ENCODE peak calls at places on chromosomes 6 and 20, in nine cellular contexts. One of them, this sample, is unnamed.

GRCh38 chr6:82251942-82252341 is 4.4 kb upstream of the IBTK start:
- DNase-seq in lung: no peak
- DNase-seq in neural crest cell: no peak
- DNase-seq in neuronal stem cell: no peak
- DNase-seq in anterior cingulate cortex: no peak
- DNase-seq in stimulated activated CD8-positive, alpha-beta memory T cell treated with anti-CD3 and anti-CD28 coated beads, Interleukin-15, amount 100 ng/mL, for 4 hours: no peak
- DNase-seq in endothelial cell of umbilical vein: peak
- DNase-seq in omental fat pad: no peak
- DNase-seq in non-pigmented ciliary epithelial cell: no peak
- DNase-seq in this sample: peak

GRCh38 chr6:111985202-111985731 is 68.6 kb upstream of the CCN6 start:
- DNase-seq in anterior cingulate cortex: no peak
- DNase-seq in stimulated activated CD8-positive, alpha-beta memory T cell treated with anti-CD3 and anti-CD28 coated beads, Interleukin-15, amount 100 ng/mL, for 4 hours: peak
- DNase-seq in non-pigmented ciliary epithelial cell: peak
- DNase-seq in neural crest cell: no peak
- DNase-seq in lung: peak
- DNase-seq in endothelial cell of umbilical vein: peak
- DNase-seq in omental fat pad: no peak
- DNase-seq in neuronal stem cell: no peak
- DNase-seq in this sample: peak

GRCh38 chr6:90098025-90098474 is 198.6 kb downstream of the BACH2 start:
- DNase-seq in neural crest cell: no peak
- DNase-seq in omental fat pad: peak
- DNase-seq in stimulated activated CD8-positive, alpha-beta memory T cell treated with anti-CD3 and anti-CD28 coated beads, Interleukin-15, amount 100 ng/mL, for 4 hours: no peak
- DNase-seq in anterior cingulate cortex: peak
- DNase-seq in lung: peak
- DNase-seq in endothelial cell of umbilical vein: peak
- DNase-seq in non-pigmented ciliary epithelial cell: peak
- DNase-seq in neuronal stem cell: no peak
- DNase-seq in this sample: peak

GRCh38 chr6:44428682-44429081 is 41.2 kb downstream of the CDC5L start:
- DNase-seq in neural crest cell: no peak
- DNase-seq in neuronal stem cell: no peak
- DNase-seq in non-pigmented ciliary epithelial cell: no peak
- DNase-seq in omental fat pad: no peak
- DNase-seq in stimulated activated CD8-positive, alpha-beta memory T cell treated with anti-CD3 and anti-CD28 coated beads, Interleukin-15, amount 100 ng/mL, for 4 hours: no peak
- DNase-seq in endothelial cell of umbilical vein: no peak
- DNase-seq in anterior cingulate cortex: no peak
- DNase-seq in lung: no peak
- DNase-seq in this sample: no peak

GRCh38 chr20:39271205-39271604 is 309.1 kb downstream of the DHX35 start:
- DNase-seq in endothelial cell of umbilical vein: no peak
- DNase-seq in non-pigmented ciliary epithelial cell: no peak
- DNase-seq in lung: no peak
- DNase-seq in omental fat pad: no peak
- DNase-seq in neural crest cell: no peak
- DNase-seq in anterior cingulate cortex: no peak
- DNase-seq in neuronal stem cell: no peak
- DNase-seq in stimulated activated CD8-positive, alpha-beta memory T cell treated with anti-CD3 and anti-CD28 coated beads, Interleukin-15, amount 100 ng/mL, for 4 hours: no peak
- DNase-seq in this sample: no peak

GRCh38 chr20:47205577-47206123 is 150.8 kb downstream of the ZMYND8 start:
- DNase-seq in endothelial cell of umbilical vein: peak
- DNase-seq in neuronal stem cell: peak
- DNase-seq in anterior cingulate cortex: no peak
- DNase-seq in lung: peak
- DNase-seq in neural crest cell: peak
- DNase-seq in omental fat pad: no peak
- DNase-seq in non-pigmented ciliary epithelial cell: peak
- DNase-seq in stimulated activated CD8-positive, alpha-beta memory T cell treated with anti-CD3 and anti-CD28 coated beads, Interleukin-15, amount 100 ng/mL, for 4 hours: peak
- DNase-seq in this sample: peak

GRCh38 chr20:57934007-57934805 is 224.4 kb upstream of the PMEPA1 start:
- DNase-seq in non-pigmented ciliary epithelial cell: no peak
- DNase-seq in endothelial cell of umbilical vein: no peak
- DNase-seq in neuronal stem cell: no peak
- DNase-seq in anterior cingulate cortex: no peak
- DNase-seq in lung: no peak
- DNase-seq in stimulated activated CD8-positive, alpha-beta memory T cell treated with anti-CD3 and anti-CD28 coated beads, Interleukin-15, amount 100 ng/mL, for 4 hours: no peak
- DNase-seq in neural crest cell: no peak
- DNase-seq in omental fat pad: no peak
- DNase-seq in this sample: no peak

GRCh38 chr20:5821627-5822215 is 71.5 kb downstream of the SHLD1 start:
- DNase-seq in anterior cingulate cortex: no peak
- DNase-seq in endothelial cell of umbilical vein: no peak
- DNase-seq in lung: no peak
- DNase-seq in non-pigmented ciliary epithelial cell: no peak
- DNase-seq in neural crest cell: no peak
- DNase-seq in omental fat pad: no peak
- DNase-seq in stimulated activated CD8-positive, alpha-beta memory T cell treated with anti-CD3 and anti-CD28 coated beads, Interleukin-15, amount 100 ng/mL, for 4 hours: no peak
- DNase-seq in neuronal stem cell: no peak
- DNase-seq in this sample: no peak

GRCh38 chr6:113083947-113084346 is 736.8 kb downstream of the RFPL4B start:
- DNase-seq in omental fat pad: no peak
- DNase-seq in lung: no peak
- DNase-seq in neuronal stem cell: no peak
- DNase-seq in anterior cingulate cortex: no peak
- DNase-seq in endothelial cell of umbilical vein: no peak
- DNase-seq in non-pigmented ciliary epithelial cell: no peak
- DNase-seq in neural crest cell: no peak
- DNase-seq in stimulated activated CD8-positive, alpha-beta memory T cell treated with anti-CD3 and anti-CD28 coated beads, Interleukin-15, amount 100 ng/mL, for 4 hours: no peak
- DNase-seq in this sample: no peak

GRCh38 chr6:104705095-104705707 is 154.5 kb downstream of the HACE1 start:
- DNase-seq in lung: no peak
- DNase-seq in neuronal stem cell: no peak
- DNase-seq in neural crest cell: no peak
- DNase-seq in anterior cingulate cortex: peak
- DNase-seq in endothelial cell of umbilical vein: peak
- DNase-seq in omental fat pad: no peak
- DNase-seq in non-pigmented ciliary epithelial cell: peak
- DNase-seq in stimulated activated CD8-positive, alpha-beta memory T cell treated with anti-CD3 and anti-CD28 coated beads, Interleukin-15, amount 100 ng/mL, for 4 hours: no peak
- DNase-seq in this sample: no peak

GRCh38 chr6:105832358-105832757 is 253.8 kb upstream of the PRDM1 start:
- DNase-seq in stimulated activated CD8-positive, alpha-beta memory T cell treated with anti-CD3 and anti-CD28 coated beads, Interleukin-15, amount 100 ng/mL, for 4 hours: no peak
- DNase-seq in endothelial cell of umbilical vein: no peak
- DNase-seq in omental fat pad: no peak
- DNase-seq in neural crest cell: no peak
- DNase-seq in neuronal stem cell: no peak
- DNase-seq in lung: no peak
- DNase-seq in non-pigmented ciliary epithelial cell: no peak
- DNase-seq in anterior cingulate cortex: no peak
- DNase-seq in this sample: no peak

GRCh38 chr6:149648148-149649145 is at the start of gene KATNA1:
- DNase-seq in endothelial cell of umbilical vein: peak
- DNase-seq in lung: peak
- DNase-seq in stimulated activated CD8-positive, alpha-beta memory T cell treated with anti-CD3 and anti-CD28 coated beads, Interleukin-15, amount 100 ng/mL, for 4 hours: peak
- DNase-seq in neural crest cell: peak
- DNase-seq in non-pigmented ciliary epithelial cell: peak
- DNase-seq in neuronal stem cell: peak
- DNase-seq in anterior cingulate cortex: peak
- DNase-seq in omental fat pad: peak
- DNase-seq in this sample: no peak

GRCh38 chr20:35837577-35838195 is 65.9 kb downstream of the PHF20 start:
- DNase-seq in omental fat pad: no peak
- DNase-seq in neuronal stem cell: no peak
- DNase-seq in non-pigmented ciliary epithelial cell: no peak
- DNase-seq in stimulated activated CD8-positive, alpha-beta memory T cell treated with anti-CD3 and anti-CD28 coated beads, Interleukin-15, amount 100 ng/mL, for 4 hours: no peak
- DNase-seq in neural crest cell: no peak
- DNase-seq in endothelial cell of umbilical vein: no peak
- DNase-seq in lung: no peak
- DNase-seq in anterior cingulate cortex: no peak
- DNase-seq in this sample: no peak

GRCh38 chr6:143822584-143823024 is 20.5 kb upstream of the LTV1 start:
- DNase-seq in endothelial cell of umbilical vein: peak
- DNase-seq in non-pigmented ciliary epithelial cell: peak
- DNase-seq in anterior cingulate cortex: no peak
- DNase-seq in stimulated activated CD8-positive, alpha-beta memory T cell treated with anti-CD3 and anti-CD28 coated beads, Interleukin-15, amount 100 ng/mL, for 4 hours: no peak
- DNase-seq in lung: no peak
- DNase-seq in neural crest cell: no peak
- DNase-seq in neuronal stem cell: no peak
- DNase-seq in omental fat pad: no peak
- DNase-seq in this sample: no peak

GRCh38 chr6:116386581-116387299 is 16.0 kb downstream of the DSE start:
- DNase-seq in omental fat pad: no peak
- DNase-seq in endothelial cell of umbilical vein: peak
- DNase-seq in stimulated activated CD8-positive, alpha-beta memory T cell treated with anti-CD3 and anti-CD28 coated beads, Interleukin-15, amount 100 ng/mL, for 4 hours: no peak
- DNase-seq in lung: no peak
- DNase-seq in anterior cingulate cortex: no peak
- DNase-seq in neural crest cell: no peak
- DNase-seq in neuronal stem cell: no peak
- DNase-seq in non-pigmented ciliary epithelial cell: no peak
- DNase-seq in this sample: no peak

GRCh38 chr20:5171074-5171789 is 44.4 kb downstream of the CDS2 start:
- DNase-seq in anterior cingulate cortex: no peak
- DNase-seq in non-pigmented ciliary epithelial cell: no peak
- DNase-seq in endothelial cell of umbilical vein: no peak
- DNase-seq in lung: no peak
- DNase-seq in stimulated activated CD8-positive, alpha-beta memory T cell treated with anti-CD3 and anti-CD28 coated beads, Interleukin-15, amount 100 ng/mL, for 4 hours: no peak
- DNase-seq in neural crest cell: no peak
- DNase-seq in omental fat pad: no peak
- DNase-seq in neuronal stem cell: peak
- DNase-seq in this sample: no peak

GRCh38 chr6:125597411-125598253 is 151.8 kb upstream of the HEY2 start:
- DNase-seq in stimulated activated CD8-positive, alpha-beta memory T cell treated with anti-CD3 and anti-CD28 coated beads, Interleukin-15, amount 100 ng/mL, for 4 hours: no peak
- DNase-seq in neuronal stem cell: no peak
- DNase-seq in non-pigmented ciliary epithelial cell: no peak
- DNase-seq in lung: peak
- DNase-seq in omental fat pad: no peak
- DNase-seq in anterior cingulate cortex: no peak
- DNase-seq in neural crest cell: no peak
- DNase-seq in endothelial cell of umbilical vein: no peak
- DNase-seq in this sample: no peak

GRCh38 chr20:53034899-53035298 is 62.7 kb downstream of the TSHZ2 start:
- DNase-seq in endothelial cell of umbilical vein: no peak
- DNase-seq in neural crest cell: no peak
- DNase-seq in neuronal stem cell: no peak
- DNase-seq in stimulated activated CD8-positive, alpha-beta memory T cell treated with anti-CD3 and anti-CD28 coated beads, Interleukin-15, amount 100 ng/mL, for 4 hours: no peak
- DNase-seq in non-pigmented ciliary epithelial cell: no peak
- DNase-seq in omental fat pad: no peak
- DNase-seq in anterior cingulate cortex: no peak
- DNase-seq in lung: no peak
- DNase-seq in this sample: no peak

GRCh38 chr6:25302677-25303128 is 23.5 kb downstream of the CARMIL1 start:
- DNase-seq in lung: peak
- DNase-seq in endothelial cell of umbilical vein: no peak
- DNase-seq in non-pigmented ciliary epithelial cell: no peak
- DNase-seq in neuronal stem cell: no peak
- DNase-seq in anterior cingulate cortex: no peak
- DNase-seq in stimulated activated CD8-positive, alpha-beta memory T cell treated with anti-CD3 and anti-CD28 coated beads, Interleukin-15, amount 100 ng/mL, for 4 hours: no peak
- DNase-seq in neural crest cell: no peak
- DNase-seq in omental fat pad: no peak
- DNase-seq in this sample: peak

GRCh38 chr6:15317934-15318902 is 72.3 kb downstream of the JARID2 start:
- DNase-seq in stimulated activated CD8-positive, alpha-beta memory T cell treated with anti-CD3 and anti-CD28 coated beads, Interleukin-15, amount 100 ng/mL, for 4 hours: no peak
- DNase-seq in anterior cingulate cortex: no peak
- DNase-seq in non-pigmented ciliary epithelial cell: no peak
- DNase-seq in lung: no peak
- DNase-seq in endothelial cell of umbilical vein: no peak
- DNase-seq in neural crest cell: peak
- DNase-seq in neuronal stem cell: peak
- DNase-seq in omental fat pad: no peak
- DNase-seq in this sample: no peak

GRCh38 chr6:14450133-14451040 is 332.8 kb downstream of the CD83 start:
- DNase-seq in stimulated activated CD8-positive, alpha-beta memory T cell treated with anti-CD3 and anti-CD28 coated beads, Interleukin-15, amount 100 ng/mL, for 4 hours: no peak
- DNase-seq in neural crest cell: no peak
- DNase-seq in anterior cingulate cortex: no peak
- DNase-seq in neuronal stem cell: no peak
- DNase-seq in omental fat pad: no peak
- DNase-seq in lung: no peak
- DNase-seq in endothelial cell of umbilical vein: no peak
- DNase-seq in non-pigmented ciliary epithelial cell: no peak
- DNase-seq in this sample: no peak

GRCh38 chr6:124798942-124799496 is 163.2 kb upstream of the RNF217 start:
- DNase-seq in lung: no peak
- DNase-seq in omental fat pad: no peak
- DNase-seq in neuronal stem cell: no peak
- DNase-seq in stimulated activated CD8-positive, alpha-beta memory T cell treated with anti-CD3 and anti-CD28 coated beads, Interleukin-15, amount 100 ng/mL, for 4 hours: no peak
- DNase-seq in neural crest cell: no peak
- DNase-seq in endothelial cell of umbilical vein: no peak
- DNase-seq in non-pigmented ciliary epithelial cell: no peak
- DNase-seq in anterior cingulate cortex: no peak
- DNase-seq in this sample: no peak

GRCh38 chr6:31842056-31842455 is 14.5 kb downstream of the HSPA1B start:
- DNase-seq in non-pigmented ciliary epithelial cell: no peak
- DNase-seq in neuronal stem cell: no peak
- DNase-seq in omental fat pad: no peak
- DNase-seq in endothelial cell of umbilical vein: no peak
- DNase-seq in neural crest cell: no peak
- DNase-seq in anterior cingulate cortex: no peak
- DNase-seq in lung: no peak
- DNase-seq in stimulated activated CD8-positive, alpha-beta memory T cell treated with anti-CD3 and anti-CD28 coated beads, Interleukin-15, amount 100 ng/mL, for 4 hours: no peak
- DNase-seq in this sample: no peak

GRCh38 chr6:110858016-110858415 is 16.6 kb upstream of the AMD1 start:
- DNase-seq in non-pigmented ciliary epithelial cell: no peak
- DNase-seq in omental fat pad: no peak
- DNase-seq in neural crest cell: no peak
- DNase-seq in endothelial cell of umbilical vein: no peak
- DNase-seq in neuronal stem cell: no peak
- DNase-seq in lung: no peak
- DNase-seq in stimulated activated CD8-positive, alpha-beta memory T cell treated with anti-CD3 and anti-CD28 coated beads, Interleukin-15, amount 100 ng/mL, for 4 hours: no peak
- DNase-seq in anterior cingulate cortex: no peak
- DNase-seq in this sample: no peak

This sample was measured in amniotic stem cell.